ENCODE peak calls at places on chromosome 19, in nine cellular contexts. D is germinal center; T is fibroblast of lung; Y is HL-60; P is T follicular helper cell; B is WTC11; C is caudate nucleus; K is activated CD8-positive, alpha-beta T cell treated with anti-CD3 and anti-CD28 coated beads for 36 hours; N is T-helper 9 cell. Q is an unnamed sample.

GRCh38 chr19:16446108-16447014 is 25.4 kb downstream of the EPS15L1 start:
- DNase-seq in C (no peak), K (no peak), P (no peak), D (peak), N (no peak), B (no peak), Y (no peak), T (no peak), Q (no peak)

GRCh38 chr19:58381460-58382220 is 810 bp upstream of the ZNF837 start:
- DNase-seq in N (no peak), B (no peak), D (no peak), C (no peak), T (no peak), K (no peak), P (no peak), Y (no peak), Q (peak)

GRCh38 chr19:38793186-38793585 is 4.2 kb downstream of the LGALS7B start:
- DNase-seq in T (peak), K (no peak), N (no peak), Y (no peak), D (no peak), C (no peak), P (no peak), B (no peak), Q (no peak)

GRCh38 chr19:49507803-49508494 is 4.5 kb upstream of the FCGRT start:
- DNase-seq in P (no peak), K (no peak), C (no peak), D (no peak), T (no peak), B (no peak), N (no peak), Y (no peak), Q (no peak)

GRCh38 chr19:42412661-42413076 is 14.5 kb downstream of the LIPE start:
- DNase-seq in D (no peak), N (no peak), B (no peak), C (peak), T (no peak), P (no peak), Y (no peak), K (no peak), Q (no peak)

GRCh38 chr19:4556574-4557185 is 2.8 kb downstream of the SEMA6B start:
- DNase-seq in N (no peak), D (peak), P (no peak), B (peak), Y (no peak), K (peak), C (no peak), T (no peak), Q (peak)

GRCh38 chr19:11242864-11243797 is 3.7 kb downstream of the ANGPTL8 start:
- DNase-seq in N (peak), B (peak), Y (peak), T (peak), C (peak), D (peak), P (peak), K (peak), Q (peak)

GRCh38 chr19:21680026-21680425 is 87.4 kb downstream of the ZNF100 start:
- DNase-seq in N (no peak), K (no peak), B (no peak), Y (no peak), T (no peak), C (no peak), D (no peak), P (no peak), Q (no peak)

GRCh38 chr19:8610041-8610927 is at the start of gene ADAMTS10:
- DNase-seq in K (peak), D (no peak), N (peak), Y (peak), P (peak), B (peak), C (no peak), T (peak), Q (peak)

GRCh38 chr19:39679056-39679790 is 23.5 kb downstream of the LGALS16 start:
- DNase-seq in D (no peak), C (no peak), N (no peak), T (no peak), P (no peak), K (peak), Y (no peak), B (no peak), Q (no peak)

GRCh38 chr19:44581288-44581687 is 32.1 kb upstream of the IGSF23 start:
- DNase-seq in D (no peak), N (no peak), C (no peak), T (no peak), P (no peak), K (no peak), Y (no peak), B (no peak), Q (peak)